ENCODE peak calls at places on chromosomes 7 and 10, in five cellular contexts. O is endothelial cell of umbilical vein, N is sigmoid colon, E is A549, C is K562. T is an unnamed sample.

GRCh38 chr7:44075296-44076075 is 6.8 kb downstream of the POLM start:
- DNase-seq in O (no peak), N (peak; percentile 52), E (no peak), C (no peak), T (no peak)

GRCh38 chr10:8321990-8322389 is 267.5 kb downstream of the GATA3 start:
- DNase-seq in O (no peak), N (no peak), E (no peak), C (no peak), T (no peak)

GRCh38 chr10:71964669-71965515 is 697 bp downstream of the CHST3 start:
- DNase-seq in O (peak; percentile 69), N (peak; percentile 92), E (peak; percentile 42), C (no peak), T (no peak)

GRCh38 chr10:71272122-71272771 is 46.8 kb upstream of the SLC29A3 start:
- DNase-seq in O (peak; percentile 80), N (no peak), E (no peak), C (no peak), T (no peak)

GRCh38 chr10:79311581-79312407 is 35.5 kb upstream of the PPIF start:
- DNase-seq in O (no peak), N (no peak), E (no peak), C (no peak), T (no peak)

GRCh38 chr7:12703881-12704280 is 16.4 kb downstream of the ARL4A start:
- DNase-seq in O (no peak), N (no peak), E (no peak), C (peak; percentile 6), T (no peak)

GRCh38 chr10:191703-192518 is 56.7 kb downstream of the ZMYND11 start:
- DNase-seq in O (no peak), N (no peak), E (no peak), C (no peak), T (no peak)

GRCh38 chr7:77878500-77878899 is 79.9 kb downstream of the PHTF2 start:
- DNase-seq in O (no peak), N (no peak), E (no peak), C (no peak), T (no peak)

GRCh38 chr7:82816272-82816671 is 346.4 kb downstream of the PCLO start:
- DNase-seq in O (no peak), N (no peak), E (no peak), C (no peak), T (no peak)

GRCh38 chr7:139734395-139734794 is 43.4 kb downstream of the HIPK2 start:
- DNase-seq in O (peak; percentile 43), N (no peak), E (peak; percentile 46), C (no peak), T (no peak)

GRCh38 chr10:79446451-79447020 is 1.1 kb upstream of the ZCCHC24 start:
- DNase-seq in O (peak; percentile 36), N (peak; percentile 91), E (no peak), C (peak; percentile 83), T (no peak)

GRCh38 chr10:74753295-74754211 is 72.8 kb upstream of the KAT6B start:
- DNase-seq in O (no peak), N (peak; percentile 86), E (no peak), C (no peak), T (no peak)

GRCh38 chr7:106371629-106372028 is 86.8 kb upstream of the NAMPT start:
- DNase-seq in O (no peak), N (no peak), E (no peak), C (peak; percentile 47), T (no peak)

GRCh38 chr10:14486777-14487510 is 156.2 kb upstream of the FRMD4A start:
- DNase-seq in O (no peak), N (no peak), E (peak; percentile 27), C (no peak), T (no peak)

GRCh38 chr10:63501954-63502353 is 19.2 kb upstream of the REEP3 start:
- DNase-seq in O (no peak), N (no peak), E (no peak), C (no peak), T (no peak)

GRCh38 chr10:17233534-17233933 is 5.5 kb downstream of the VIM start:
- DNase-seq in O (peak; percentile 60), N (peak; percentile 70), E (no peak), C (no peak), T (no peak)

GRCh38 chr10:120598377-120598776 is 141.3 kb downstream of the PLPP4 start:
- DNase-seq in O (no peak), N (no peak), E (no peak), C (no peak), T (no peak)

GRCh38 chr7:51135576-51135975 is 181.0 kb downstream of the COBL start:
- DNase-seq in O (peak; percentile 10), N (no peak), E (no peak), C (no peak), T (no peak)

GRCh38 chr10:865924-866576 is 65.5 kb downstream of the LARP4B start:
- DNase-seq in O (no peak), N (no peak), E (no peak), C (no peak), T (no peak)

DNA sequence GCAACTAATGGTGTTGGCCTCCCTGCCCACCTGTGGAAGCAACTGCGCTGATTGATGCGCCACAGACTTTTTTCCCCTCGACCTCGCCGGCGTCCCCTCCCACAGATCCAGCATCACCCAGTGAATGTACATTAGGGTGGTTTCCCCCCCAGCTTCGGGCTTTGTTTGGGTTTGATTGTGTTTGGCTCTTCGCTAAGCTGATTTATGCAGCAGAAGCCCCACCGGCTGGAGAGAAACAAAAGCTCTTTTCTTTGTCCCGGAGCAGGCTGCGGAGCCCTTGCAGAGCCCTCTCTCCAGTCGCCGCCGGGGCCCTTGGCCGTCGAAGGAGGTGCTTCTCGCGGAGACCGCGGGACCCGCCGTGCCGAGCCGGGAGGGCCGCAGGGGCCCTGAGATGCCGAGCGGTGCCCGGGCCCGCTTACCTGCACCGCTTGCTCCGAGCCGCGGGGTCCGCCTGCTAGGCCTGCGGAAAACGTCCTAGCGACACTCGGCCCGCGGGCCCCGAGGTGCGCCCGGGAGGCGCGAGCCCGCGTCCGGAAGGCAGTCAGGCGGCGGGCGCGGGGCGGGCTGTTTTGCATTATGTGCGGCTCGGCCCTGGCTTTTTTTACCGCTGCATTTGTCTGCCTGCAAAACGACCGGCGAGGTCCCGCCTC is 656 bp downstream of the ITGB8 start:
- DNase-seq in O (peak; percentile 63), N (peak; percentile 69), E (peak; percentile 14), C (no peak), T (peak; percentile 34)
- TF ChIP-seq POLR2A in O (no peak), N (no peak), E (no peak), C (no peak), T (no peak)

DNA sequence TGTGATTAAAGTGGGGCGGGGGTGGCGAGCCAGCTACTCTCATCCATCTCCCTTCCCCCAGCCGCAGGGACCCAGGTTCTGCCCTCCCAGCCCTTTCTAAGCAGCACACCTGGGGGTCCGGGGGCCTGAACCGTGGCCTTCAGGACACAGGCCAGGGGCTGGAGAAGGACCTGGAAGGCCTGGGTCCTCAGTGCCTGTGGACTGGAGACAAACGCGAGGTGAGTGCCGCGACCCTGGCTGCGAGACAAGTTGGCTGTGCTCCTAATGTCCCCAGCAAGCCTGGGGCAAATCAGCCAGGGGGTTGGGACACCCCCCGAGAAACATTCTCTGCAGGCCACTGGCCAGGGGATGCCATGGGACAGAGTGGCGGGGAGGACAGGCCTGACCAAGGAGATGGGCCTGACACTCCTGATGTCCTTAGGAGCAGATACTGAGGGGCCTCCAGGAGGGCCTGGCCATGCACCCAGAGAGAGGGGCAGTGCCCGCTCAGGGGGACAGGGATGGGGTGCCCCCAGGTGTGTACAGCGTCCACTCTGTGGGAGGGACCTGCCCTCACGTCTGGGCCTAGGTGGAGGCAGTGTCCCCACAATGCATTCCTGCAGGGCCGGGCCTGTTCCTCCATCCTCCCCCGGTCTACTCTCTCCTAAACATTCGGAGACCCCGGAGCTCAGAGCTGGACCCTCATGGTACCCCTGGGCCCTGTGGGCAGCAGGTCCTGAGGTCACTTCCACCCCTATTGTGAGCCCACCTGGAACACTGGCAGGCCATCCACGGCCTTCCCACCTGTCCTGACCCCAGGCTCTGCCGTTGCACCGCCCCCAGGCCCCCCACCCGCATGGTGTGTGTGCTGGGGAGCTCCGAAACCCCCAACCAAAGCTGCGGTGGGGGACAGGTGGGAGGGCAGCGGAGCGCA is 13.1 kb downstream of the BRAT1 start:
- DNase-seq in O (no peak), N (peak; percentile 56), E (no peak), C (no peak), T (no peak)
- TF ChIP-seq POLR2A in O (no peak), N (no peak), E (no peak), C (no peak), T (no peak)

DNA sequence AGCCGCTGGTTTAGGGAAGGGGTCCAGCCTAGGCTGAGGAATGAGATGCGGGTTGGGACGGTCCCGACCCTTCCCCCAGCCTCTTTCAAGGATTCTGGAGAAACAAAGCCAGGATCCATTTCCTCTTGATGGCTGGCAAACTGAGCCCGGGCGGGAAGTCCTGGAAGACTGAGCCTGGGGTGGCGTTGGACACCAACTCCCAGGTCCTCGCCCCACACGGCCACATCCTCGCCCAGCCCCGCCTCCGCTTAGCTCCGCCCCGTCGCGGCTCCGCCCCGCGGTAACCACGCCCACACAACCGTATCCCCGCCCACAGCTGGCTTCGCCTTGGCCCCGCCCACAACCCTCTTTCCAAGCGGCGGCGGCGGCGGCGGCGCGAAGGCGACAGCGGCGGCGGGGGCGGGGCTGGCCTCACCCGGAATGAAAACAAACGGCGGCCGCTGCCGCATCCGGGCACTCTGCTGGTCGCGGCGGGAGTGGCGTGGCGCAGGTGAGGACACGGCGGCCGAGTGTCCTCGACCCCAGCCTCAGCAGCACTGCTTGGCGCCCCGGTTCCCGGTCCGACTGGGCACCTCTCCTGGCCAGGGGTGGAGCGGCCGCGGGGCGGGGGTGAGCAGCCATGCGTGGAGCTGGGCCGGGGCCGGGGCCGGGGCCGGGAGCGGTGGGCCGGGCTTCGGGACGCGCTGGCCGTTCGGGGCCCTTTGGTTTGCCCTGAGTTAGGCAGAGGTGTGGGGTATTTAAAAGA is at the start of gene NUB1:
- DNase-seq in O (peak; percentile 90), N (peak; percentile 94), E (peak; percentile 89), C (peak; percentile 97), T (peak; percentile 59)
- TF ChIP-seq POLR2A in O (no peak), N (no peak), E (peak; percentile 82), C (peak; percentile 86), T (peak; percentile 50)

GRCh38 chr10:110356628-110357245 is 52.0 kb upstream of the SMNDC1 start:
- DNase-seq in O (no peak), N (no peak), E (peak; percentile 58), C (peak; percentile 30), T (peak; percentile 65)

GRCh38 chr10:110354322-110354766 is 49.6 kb upstream of the SMNDC1 start:
- DNase-seq in O (peak; percentile 86), N (peak; percentile 81), E (peak; percentile 88), C (peak; percentile 75), T (no peak)

GRCh38 chr10:110357252-110357780 is 52.6 kb upstream of the SMNDC1 start:
- DNase-seq in O (no peak), N (no peak), E (peak; percentile 50), C (peak; percentile 41), T (peak; percentile 56)

GRCh38 chr10:110355181-110355831 is 50.6 kb upstream of the SMNDC1 start:
- DNase-seq in O (no peak), N (peak; percentile 20), E (no peak), C (no peak), T (no peak)

DNA sequence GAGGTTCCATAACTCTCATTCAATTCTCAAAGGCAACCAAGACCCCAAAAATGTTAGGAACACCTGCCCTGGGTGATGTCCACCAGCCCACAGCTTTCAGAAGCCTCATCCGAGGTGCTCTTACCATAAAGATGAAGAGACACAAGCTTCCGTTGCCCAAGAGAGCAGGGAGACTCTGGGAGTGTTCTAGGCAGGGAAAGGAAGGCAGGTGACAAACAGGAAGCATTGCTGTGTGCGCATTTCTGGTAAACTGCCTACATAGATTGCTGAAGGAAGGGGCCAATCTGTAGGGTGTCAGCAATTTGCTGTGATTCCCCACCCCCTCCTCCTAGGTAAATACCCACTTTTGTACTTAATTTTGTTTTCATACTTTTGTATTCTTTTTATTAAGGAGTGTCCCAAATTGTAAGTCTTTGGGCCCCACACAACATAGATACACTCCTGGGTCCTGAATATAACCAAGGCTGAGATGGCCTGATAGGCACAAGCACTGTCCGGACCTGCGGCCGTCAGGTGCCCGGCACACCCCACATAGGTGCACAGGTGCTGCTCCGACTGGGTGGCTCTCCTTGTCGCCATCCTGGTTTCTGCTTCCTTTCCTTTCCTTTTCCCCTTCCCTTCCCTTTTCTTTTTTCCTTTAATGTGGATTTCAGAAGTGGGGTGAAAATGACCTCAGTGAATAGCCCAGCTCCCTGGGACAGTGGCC is 51.4 kb upstream of the SMNDC1 start:
- DNase-seq in O (no peak), N (no peak), E (no peak), C (no peak), T (no peak)
- TF ChIP-seq POLR2A in O (no peak), N (no peak), E (no peak), C (no peak), T (no peak)

T was measured in GM12892.